ENCODE peak calls at places on chromosome 13, in six cellular contexts. One of them, this sample, is unnamed.

GRCh38 chr13:66329988-66330429 is 900.1 kb downstream of the PCDH9 start:
- DNase-seq in T-cell: no peak
- DNase-seq in naive thymus-derived CD8-positive, alpha-beta T cell: no peak
- DNase-seq in cardiac septum: no peak
- DNase-seq in SK-N-DZ: no peak
- DNase-seq in head of caudate nucleus: no peak
- DNase-seq in this sample: no peak

GRCh38 chr13:18962168-18962734 is 219.4 kb downstream of the TUBA3C start:
- DNase-seq in SK-N-DZ: no peak
- DNase-seq in cardiac septum: no peak
- DNase-seq in naive thymus-derived CD8-positive, alpha-beta T cell: no peak
- DNase-seq in head of caudate nucleus: no peak
- DNase-seq in T-cell: no peak
- DNase-seq in this sample: no peak

GRCh38 chr13:98838776-98839175 is 86.3 kb upstream of the SLC15A1 start:
- DNase-seq in head of caudate nucleus: no peak
- DNase-seq in SK-N-DZ: no peak
- DNase-seq in T-cell: no peak
- DNase-seq in cardiac septum: no peak
- DNase-seq in naive thymus-derived CD8-positive, alpha-beta T cell: no peak
- DNase-seq in this sample: no peak

GRCh38 chr13:31956944-31957644 is 74.5 kb upstream of the FRY start:
- DNase-seq in SK-N-DZ: no peak
- DNase-seq in T-cell: no peak
- DNase-seq in naive thymus-derived CD8-positive, alpha-beta T cell: no peak
- DNase-seq in cardiac septum: no peak
- DNase-seq in head of caudate nucleus: no peak
- DNase-seq in this sample: no peak

GRCh38 chr13:104869501-104869900 is 1666.0 kb downstream of the EFNB2 start:
- DNase-seq in T-cell: no peak
- DNase-seq in naive thymus-derived CD8-positive, alpha-beta T cell: no peak
- DNase-seq in SK-N-DZ: no peak
- DNase-seq in head of caudate nucleus: no peak
- DNase-seq in cardiac septum: no peak
- DNase-seq in this sample: no peak

GRCh38 chr13:73477441-73477840 is 418.6 kb downstream of the KLF5 start:
- DNase-seq in SK-N-DZ: no peak
- DNase-seq in cardiac septum: no peak
- DNase-seq in T-cell: no peak
- DNase-seq in naive thymus-derived CD8-positive, alpha-beta T cell: no peak
- DNase-seq in head of caudate nucleus: no peak
- DNase-seq in this sample: no peak

GRCh38 chr13:36163303-36163702 is 32.1 kb upstream of the DCLK1 start:
- DNase-seq in naive thymus-derived CD8-positive, alpha-beta T cell: no peak
- DNase-seq in T-cell: no peak
- DNase-seq in cardiac septum: no peak
- DNase-seq in SK-N-DZ: no peak
- DNase-seq in head of caudate nucleus: no peak
- DNase-seq in this sample: peak; percentile 84

GRCh38 chr13:25353344-25353743 is 18.4 kb upstream of the ATP8A2 start:
- DNase-seq in head of caudate nucleus: no peak
- DNase-seq in cardiac septum: no peak
- DNase-seq in T-cell: no peak
- DNase-seq in SK-N-DZ: no peak
- DNase-seq in naive thymus-derived CD8-positive, alpha-beta T cell: no peak
- DNase-seq in this sample: no peak

GRCh38 chr13:51590966-51591627 is 6.8 kb downstream of the WDFY2 start:
- DNase-seq in head of caudate nucleus: no peak
- DNase-seq in naive thymus-derived CD8-positive, alpha-beta T cell: no peak
- DNase-seq in SK-N-DZ: peak; percentile 69
- DNase-seq in T-cell: no peak
- DNase-seq in cardiac septum: no peak
- DNase-seq in this sample: no peak

GRCh38 chr13:44561352-44561751 is 14.8 kb downstream of the TSC22D1 start:
- DNase-seq in head of caudate nucleus: no peak
- DNase-seq in naive thymus-derived CD8-positive, alpha-beta T cell: no peak
- DNase-seq in T-cell: no peak
- DNase-seq in SK-N-DZ: no peak
- DNase-seq in cardiac septum: no peak
- DNase-seq in this sample: no peak

GRCh38 chr13:44191504-44192171 is 182.0 kb upstream of the SERP2 start:
- DNase-seq in head of caudate nucleus: peak; percentile 18
- DNase-seq in naive thymus-derived CD8-positive, alpha-beta T cell: peak; percentile 15
- DNase-seq in cardiac septum: no peak
- DNase-seq in T-cell: peak; percentile 70
- DNase-seq in SK-N-DZ: peak; percentile 73
- DNase-seq in this sample: no peak

GRCh38 chr13:112703935-112704633 is 14.2 kb downstream of the ATP11A start:
- DNase-seq in naive thymus-derived CD8-positive, alpha-beta T cell: no peak
- DNase-seq in T-cell: no peak
- DNase-seq in SK-N-DZ: no peak
- DNase-seq in head of caudate nucleus: no peak
- DNase-seq in cardiac septum: no peak
- DNase-seq in this sample: no peak

GRCh38 chr13:27375686-27376326 is 48.6 kb upstream of the GTF3A start:
- DNase-seq in cardiac septum: no peak
- DNase-seq in naive thymus-derived CD8-positive, alpha-beta T cell: peak; percentile 47
- DNase-seq in SK-N-DZ: peak; percentile 55
- DNase-seq in T-cell: no peak
- DNase-seq in head of caudate nucleus: peak; percentile 58
- DNase-seq in this sample: no peak

GRCh38 chr13:67416047-67416925 is 186.2 kb upstream of the PCDH9 start:
- DNase-seq in SK-N-DZ: peak; percentile 31
- DNase-seq in head of caudate nucleus: no peak
- DNase-seq in cardiac septum: no peak
- DNase-seq in T-cell: no peak
- DNase-seq in naive thymus-derived CD8-positive, alpha-beta T cell: no peak
- DNase-seq in this sample: no peak

GRCh38 chr13:48304132-48304876 is 753 bp downstream of the RB1 start:
- DNase-seq in T-cell: peak; percentile 27
- DNase-seq in SK-N-DZ: peak; percentile 34
- DNase-seq in cardiac septum: peak; percentile 78
- DNase-seq in naive thymus-derived CD8-positive, alpha-beta T cell: peak; percentile 39
- DNase-seq in head of caudate nucleus: peak; percentile 15
- DNase-seq in this sample: no peak

GRCh38 chr13:48233886-48234488 is 981 bp downstream of the ITM2B start:
- DNase-seq in naive thymus-derived CD8-positive, alpha-beta T cell: no peak
- DNase-seq in T-cell: no peak
- DNase-seq in cardiac septum: no peak
- DNase-seq in SK-N-DZ: no peak
- DNase-seq in head of caudate nucleus: no peak
- DNase-seq in this sample: no peak

GRCh38 chr13:37453246-37453645 is 145.3 kb downstream of the POSTN start:
- DNase-seq in T-cell: no peak
- DNase-seq in head of caudate nucleus: no peak
- DNase-seq in SK-N-DZ: no peak
- DNase-seq in naive thymus-derived CD8-positive, alpha-beta T cell: no peak
- DNase-seq in cardiac septum: no peak
- DNase-seq in this sample: no peak

GRCh38 chr13:39783051-39783450 is 127.6 kb downstream of the COG6 start:
- DNase-seq in T-cell: no peak
- DNase-seq in cardiac septum: no peak
- DNase-seq in naive thymus-derived CD8-positive, alpha-beta T cell: no peak
- DNase-seq in head of caudate nucleus: no peak
- DNase-seq in SK-N-DZ: no peak
- DNase-seq in this sample: no peak

GRCh38 chr13:72651196-72651595 is 76.2 kb downstream of the MZT1 start:
- DNase-seq in T-cell: no peak
- DNase-seq in cardiac septum: no peak
- DNase-seq in SK-N-DZ: peak; percentile 68
- DNase-seq in head of caudate nucleus: no peak
- DNase-seq in naive thymus-derived CD8-positive, alpha-beta T cell: no peak
- DNase-seq in this sample: no peak

GRCh38 chr13:23740002-23740401 is 149.2 kb downstream of the MIPEP start:
- DNase-seq in SK-N-DZ: no peak
- DNase-seq in head of caudate nucleus: no peak
- DNase-seq in naive thymus-derived CD8-positive, alpha-beta T cell: no peak
- DNase-seq in T-cell: no peak
- DNase-seq in cardiac septum: no peak
- DNase-seq in this sample: no peak

GRCh38 chr13:108455320-108455719 is 174.1 kb upstream of the MYO16 start:
- DNase-seq in T-cell: no peak
- DNase-seq in naive thymus-derived CD8-positive, alpha-beta T cell: no peak
- DNase-seq in cardiac septum: no peak
- DNase-seq in head of caudate nucleus: no peak
- DNase-seq in SK-N-DZ: no peak
- DNase-seq in this sample: no peak

GRCh38 chr13:95516492-95516891 is 36.0 kb upstream of the CLDN10 start:
- DNase-seq in SK-N-DZ: no peak
- DNase-seq in cardiac septum: no peak
- DNase-seq in naive thymus-derived CD8-positive, alpha-beta T cell: no peak
- DNase-seq in T-cell: no peak
- DNase-seq in head of caudate nucleus: no peak
- DNase-seq in this sample: no peak

GRCh38 chr13:113116206-113116800 is 6.3 kb upstream of the F10 start:
- DNase-seq in cardiac septum: no peak
- DNase-seq in naive thymus-derived CD8-positive, alpha-beta T cell: no peak
- DNase-seq in T-cell: peak; percentile 13
- DNase-seq in SK-N-DZ: no peak
- DNase-seq in head of caudate nucleus: no peak
- DNase-seq in this sample: no peak

GRCh38 chr13:111518161-111518791 is 197.8 kb downstream of the TEX29 start:
- DNase-seq in head of caudate nucleus: no peak
- DNase-seq in SK-N-DZ: no peak
- DNase-seq in T-cell: no peak
- DNase-seq in naive thymus-derived CD8-positive, alpha-beta T cell: no peak
- DNase-seq in cardiac septum: no peak
- DNase-seq in this sample: no peak

GRCh38 chr13:73278186-73278585 is 219.4 kb downstream of the KLF5 start:
- DNase-seq in cardiac septum: no peak
- DNase-seq in T-cell: no peak
- DNase-seq in SK-N-DZ: no peak
- DNase-seq in naive thymus-derived CD8-positive, alpha-beta T cell: no peak
- DNase-seq in head of caudate nucleus: no peak
- DNase-seq in this sample: no peak

GRCh38 chr13:51502206-51502651 is 49.4 kb upstream of the INTS6 start:
- DNase-seq in naive thymus-derived CD8-positive, alpha-beta T cell: no peak
- DNase-seq in SK-N-DZ: no peak
- DNase-seq in cardiac septum: no peak
- DNase-seq in head of caudate nucleus: no peak
- DNase-seq in T-cell: no peak
- DNase-seq in this sample: no peak

GRCh38 chr13:113053376-113053775 is 52.2 kb upstream of the F7 start:
- DNase-seq in head of caudate nucleus: peak; percentile 8
- DNase-seq in naive thymus-derived CD8-positive, alpha-beta T cell: no peak
- DNase-seq in T-cell: no peak
- DNase-seq in SK-N-DZ: no peak
- DNase-seq in cardiac septum: no peak
- DNase-seq in this sample: no peak

GRCh38 chr13:26494591-26494990 is 62.9 kb upstream of the WASF3 start:
- DNase-seq in SK-N-DZ: no peak
- DNase-seq in cardiac septum: no peak
- DNase-seq in head of caudate nucleus: no peak
- DNase-seq in T-cell: no peak
- DNase-seq in naive thymus-derived CD8-positive, alpha-beta T cell: no peak
- DNase-seq in this sample: no peak

GRCh38 chr13:46469064-46469463 is 82.0 kb upstream of the RUBCNL start:
- DNase-seq in T-cell: no peak
- DNase-seq in SK-N-DZ: peak; percentile 61
- DNase-seq in naive thymus-derived CD8-positive, alpha-beta T cell: no peak
- DNase-seq in cardiac septum: no peak
- DNase-seq in head of caudate nucleus: no peak
- DNase-seq in this sample: no peak

GRCh38 chr13:23558675-23559536 is 11.3 kb upstream of the TNFRSF19 start:
- DNase-seq in T-cell: no peak
- DNase-seq in naive thymus-derived CD8-positive, alpha-beta T cell: no peak
- DNase-seq in SK-N-DZ: peak; percentile 83
- DNase-seq in head of caudate nucleus: no peak
- DNase-seq in cardiac septum: peak; percentile 79
- DNase-seq in this sample: no peak

GRCh38 chr13:81670048-81670447 is 1329.1 kb upstream of the SPRY2 start:
- DNase-seq in head of caudate nucleus: no peak
- DNase-seq in naive thymus-derived CD8-positive, alpha-beta T cell: no peak
- DNase-seq in T-cell: no peak
- DNase-seq in cardiac septum: no peak
- DNase-seq in SK-N-DZ: no peak
- DNase-seq in this sample: no peak

GRCh38 chr13:51202477-51203046 is 19.6 kb upstream of the FAM124A start:
- DNase-seq in cardiac septum: no peak
- DNase-seq in naive thymus-derived CD8-positive, alpha-beta T cell: no peak
- DNase-seq in head of caudate nucleus: no peak
- DNase-seq in T-cell: no peak
- DNase-seq in SK-N-DZ: no peak
- DNase-seq in this sample: peak; percentile 14

GRCh38 chr13:51499841-51500240 is 47.0 kb upstream of the INTS6 start:
- DNase-seq in SK-N-DZ: no peak
- DNase-seq in naive thymus-derived CD8-positive, alpha-beta T cell: no peak
- DNase-seq in T-cell: no peak
- DNase-seq in cardiac septum: no peak
- DNase-seq in head of caudate nucleus: no peak
- DNase-seq in this sample: no peak

This sample was measured in esophagus muscularis mucosa.